ENCODE peak calls at places on chromosomes 1 and 21, in eight cellular contexts. B is Caco-2; E is CD8-positive, alpha-beta memory T cell; Y is OCI-LY7; A is adrenal gland; J is mammary epithelial cell; G is left lung; C is A549. Q is an unnamed sample.

GRCh38 chr1:246679211-246680177 is 44.7 kb upstream of the SCCPDH start:
- DNase-seq in Y (no peak), A (no peak), J (no peak), E (no peak), B (no peak), C (no peak), G (no peak), Q (no peak)

GRCh38 chr1:161089251-161089924 is at the start of gene NECTIN4:
- DNase-seq in G (peak; percentile 85), B (no peak), Y (no peak), J (peak; percentile 90), C (no peak), E (no peak), A (no peak), Q (no peak)

GRCh38 chr1:30933874-30934252 is 25.3 kb upstream of the SDC3 start:
- DNase-seq in C (peak; percentile 27), E (no peak), J (peak; percentile 70), Y (no peak), A (no peak), B (no peak), G (peak; percentile 37), Q (no peak)

GRCh38 chr1:221437171-221437570 is 304.7 kb downstream of the DUSP10 start:
- DNase-seq in A (no peak), J (no peak), Y (no peak), E (no peak), B (no peak), G (no peak), C (no peak), Q (no peak)

GRCh38 chr1:193868425-193868824 is 682.0 kb upstream of the B3GALT2 start:
- DNase-seq in A (no peak), G (no peak), Y (no peak), J (no peak), C (no peak), E (no peak), B (no peak), Q (no peak)

GRCh38 chr1:66292944-66293343 is 241.0 kb upstream of the SGIP1 start:
- DNase-seq in Y (no peak), E (no peak), B (no peak), J (no peak), A (peak; percentile 17), C (no peak), G (no peak), Q (peak; percentile 64)

GRCh38 chr1:192766009-192766625 is 42.7 kb upstream of the RGS2 start:
- DNase-seq in E (no peak), B (no peak), Y (no peak), J (peak; percentile 17), C (no peak), A (no peak), G (no peak), Q (no peak)

GRCh38 chr1:203269654-203270020 is 35.7 kb upstream of the BTG2 start:
- DNase-seq in Y (no peak), J (no peak), B (no peak), E (no peak), A (no peak), C (no peak), G (no peak), Q (no peak)

GRCh38 chr1:41670558-41670957 is 186.1 kb upstream of the EDN2 start:
- DNase-seq in J (peak; percentile 79), B (no peak), G (no peak), Y (no peak), E (no peak), A (no peak), C (peak; percentile 11), Q (no peak)

GRCh38 chr1:171727778-171728177 is 14.1 kb downstream of the VAMP4 start:
- DNase-seq in C (no peak), A (no peak), G (no peak), E (no peak), B (no peak), J (no peak), Y (no peak), Q (no peak)

GRCh38 chr21:24995206-24995605 is 612.1 kb downstream of the MRPL39 start:
- DNase-seq in G (no peak), B (no peak), Y (no peak), J (no peak), A (no peak), E (no peak), C (no peak), Q (no peak)

GRCh38 chr1:198577444-198577843 is 37.0 kb upstream of the ATP6V1G3 start:
- DNase-seq in Y (no peak), E (no peak), G (no peak), J (peak; percentile 72), A (no peak), C (no peak), B (no peak), Q (no peak)

GRCh38 chr1:156276966-156277381 is 5.7 kb downstream of the SMG5 start:
- DNase-seq in G (no peak), E (no peak), B (peak; percentile 59), Y (no peak), A (no peak), J (no peak), C (no peak), Q (no peak)

GRCh38 chr21:45550552-45551210 is 8.4 kb upstream of the SLC19A1 start:
- DNase-seq in E (peak; percentile 45), B (no peak), A (peak; percentile 25), Y (peak; percentile 40), J (no peak), G (peak; percentile 86), C (no peak), Q (no peak)

GRCh38 chr21:45547211-45547900 is 5.1 kb upstream of the SLC19A1 start:
- DNase-seq in A (no peak), E (no peak), J (no peak), C (no peak), Y (no peak), G (no peak), B (peak; percentile 41), Q (no peak)

GRCh38 chr21:45549670-45550463 is 7.6 kb upstream of the SLC19A1 start:
- DNase-seq in G (peak; percentile 85), E (peak; percentile 42), A (no peak), J (no peak), B (no peak), C (no peak), Y (no peak), Q (no peak)

GRCh38 chr21:45546636-45547203 is 4.5 kb upstream of the SLC19A1 start:
- DNase-seq in E (no peak), J (no peak), A (no peak), G (no peak), Y (no peak), C (no peak), B (no peak), Q (no peak)

DNA sequence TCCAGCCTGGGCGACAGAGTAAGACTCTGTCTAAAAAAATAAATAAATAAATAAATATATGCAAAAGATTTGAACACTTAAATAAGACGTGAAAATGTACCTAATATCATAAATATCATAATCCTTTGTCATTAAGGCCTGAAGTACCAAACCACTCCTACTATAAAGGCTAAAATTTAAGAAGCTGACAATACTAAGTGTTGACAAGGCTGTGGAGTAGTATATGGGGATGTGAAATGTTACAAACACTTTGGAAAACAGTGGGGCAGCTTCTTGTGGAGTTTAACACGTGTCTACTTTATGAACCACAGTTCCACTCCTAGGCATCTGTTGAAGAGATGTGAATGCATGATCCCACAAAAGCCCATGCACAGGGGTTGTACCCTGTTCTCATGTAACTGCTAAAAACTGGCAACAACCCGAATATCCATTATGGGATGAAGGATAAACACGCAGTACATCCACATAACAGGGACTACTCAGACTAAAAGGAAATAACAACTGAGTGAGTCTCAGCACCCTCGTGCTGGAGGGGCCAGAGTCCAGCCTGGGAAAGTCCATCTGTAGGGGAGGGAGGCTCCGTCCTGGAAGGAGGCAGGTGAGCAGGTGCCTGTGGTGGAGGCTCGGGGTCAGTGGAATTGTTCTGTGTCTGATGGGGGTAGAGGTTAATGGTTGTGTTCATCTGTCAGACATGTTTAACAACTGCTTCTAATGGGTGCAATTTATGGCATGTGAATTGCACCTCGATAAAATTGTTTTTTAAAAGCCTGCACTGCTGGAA is 6.7 kb upstream of the SLC19A1 start:
- DNase-seq in J (no peak), B (no peak), E (peak; percentile 11), Y (no peak), G (no peak), C (no peak), A (no peak), Q (no peak)
- H3K4me1 ChIP-seq in J (no peaks in the 10 kb centered on the region), B (peaks cover 37% of the 10 kb centered on the region), E (peaks cover 31% of the 10 kb centered on the region), Y (peaks cover 13% of the 10 kb centered on the region), G (no peaks in the 10 kb centered on the region), C (peaks cover 18% of the 10 kb centered on the region), A (no peaks in the 10 kb centered on the region), Q (peaks cover 10% of the 10 kb centered on the region)

GRCh38 chr1:173173388-173173787 is 33.7 kb downstream of the TNFSF4 start:
- DNase-seq in Y (no peak), G (no peak), E (no peak), A (no peak), J (no peak), C (no peak), B (no peak), Q (no peak)
- H3K9me3 ChIP-seq in Y (peaks cover 14% of the 10 kb centered on the region), G (no peaks in the 10 kb centered on the region), E (peaks cover 12% of the 10 kb centered on the region), A (no peaks in the 10 kb centered on the region), J (peaks cover 7% of the 10 kb centered on the region), C (peaks cover 34% of the 10 kb centered on the region), B (peaks cover 8% of the 10 kb centered on the region), Q (peaks cover 10% of the 10 kb centered on the region)

DNA sequence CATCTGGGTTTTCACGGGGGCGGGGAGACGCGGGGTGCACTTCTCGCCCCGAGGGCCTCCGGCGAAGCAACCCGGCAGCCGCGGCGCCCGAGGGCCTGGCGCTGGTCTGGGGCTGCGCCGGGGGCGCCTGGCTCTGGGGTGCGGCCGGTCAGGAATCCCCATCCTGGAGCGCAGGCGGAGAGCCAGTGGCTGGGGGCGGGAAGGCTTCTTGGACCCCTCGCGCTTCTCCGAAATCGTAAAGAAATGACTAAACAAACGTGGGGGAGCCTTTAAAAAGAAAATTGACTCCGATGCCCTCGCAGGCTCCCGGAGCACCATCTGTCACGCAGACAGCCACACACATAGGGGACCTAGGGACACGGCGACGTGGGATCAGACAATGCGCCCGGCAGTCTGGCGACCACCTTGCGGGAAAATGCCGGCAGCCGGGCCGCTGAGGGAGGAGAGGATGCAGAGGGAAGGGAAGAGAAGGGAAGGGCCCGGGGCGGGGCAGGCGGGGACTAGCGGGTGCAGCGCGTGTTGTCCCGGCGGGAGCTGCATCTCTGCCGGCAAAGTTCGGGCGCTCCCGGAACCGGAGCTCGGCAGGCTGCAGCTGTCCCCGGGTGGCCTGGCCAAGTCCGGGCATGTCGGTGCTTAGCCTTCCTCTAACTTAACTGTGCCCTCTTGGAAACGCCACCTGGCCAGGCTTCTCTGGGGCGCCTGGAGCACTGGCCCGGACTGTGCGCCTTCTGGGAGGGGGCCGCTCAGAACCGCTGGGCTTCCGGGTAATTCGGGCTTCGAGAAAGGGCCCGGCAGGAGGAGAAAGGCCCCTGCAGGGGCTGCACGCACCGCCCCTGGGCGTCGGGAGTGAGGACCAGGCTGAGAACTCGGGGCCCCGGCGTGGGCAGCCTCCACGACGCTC is 1.9 kb downstream of the NHLH2 start:
- DNase-seq in J (peak; percentile 60), A (no peak), B (no peak), E (no peak), G (peak; percentile 83), C (no peak), Y (no peak), Q (no peak)
- H3K4me1 ChIP-seq in J (peaks cover 15% of the 10 kb centered on the region), A (peaks cover 18% of the 10 kb centered on the region), B (no peaks in the 10 kb centered on the region), E (no peaks in the 10 kb centered on the region), G (peaks cover 19% of the 10 kb centered on the region), C (no peaks in the 10 kb centered on the region), Y (no peaks in the 10 kb centered on the region), Q (no peaks in the 10 kb centered on the region)

DNA sequence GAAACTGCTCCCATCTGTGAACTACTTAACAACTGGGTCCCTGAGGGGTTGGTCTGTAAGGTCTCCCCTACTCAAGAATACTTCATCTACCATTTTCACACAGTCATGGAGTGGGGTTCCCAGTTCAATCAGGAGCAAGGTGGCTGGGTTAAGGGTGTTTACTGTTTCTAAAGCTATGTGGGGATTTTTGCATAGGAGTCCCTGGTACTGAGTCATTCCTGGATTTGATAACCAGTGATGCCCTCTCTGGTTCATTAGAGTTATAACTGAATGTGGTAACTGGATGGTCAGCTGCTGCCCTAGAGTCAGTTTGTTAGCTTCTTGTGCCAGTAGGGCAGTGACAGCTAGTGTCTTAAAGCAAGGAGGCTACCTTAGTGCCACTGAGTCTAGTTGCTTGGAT is 29.4 kb upstream of the KCNJ15 start:
- DNase-seq in J (peak; percentile 39), Y (no peak), A (no peak), G (no peak), B (no peak), C (no peak), E (no peak), Q (no peak)
- H3K9me3 ChIP-seq in J (peaks cover 30% of the 10 kb centered on the region), Y (peaks cover 13% of the 10 kb centered on the region), A (no peaks in the 10 kb centered on the region), G (peaks cover 6% of the 10 kb centered on the region), B (peaks cover 51% of the 10 kb centered on the region), C (peaks cover 61% of the 10 kb centered on the region), E (peaks cover 34% of the 10 kb centered on the region), Q (peaks cover 11% of the 10 kb centered on the region)

Q was measured in HCT116.